ENCODE peak calls at places on chromosomes 16 and 17, in seven cellular contexts. V, Q, L, I, Z, O and W are unnamed samples.
A peak's percentile ranks its signal among the peaks of the same experiment; 100 is the strongest.

GRCh38 chr17:32909787-32910369 is 18.1 kb upstream of the TMEM98 start:
- DNase-seq in V (peak; percentile 84), Q (peak; percentile 58), L (peak; percentile 46), I (peak; percentile 89), Z (peak; percentile 44), O (peak; percentile 90), W (peak; percentile 62)

GRCh38 chr16:80080287-80080851 is 460.4 kb upstream of the DYNLRB2 start:
- DNase-seq in V (no peak), Q (no peak), L (no peak), I (no peak), Z (no peak), O (no peak), W (no peak)

GRCh38 chr17:80270104-80270503 is 9.5 kb downstream of the RNF213 start:
- DNase-seq in V (no peak), Q (no peak), L (peak; percentile 15), I (no peak), Z (no peak), O (peak; percentile 76), W (peak; percentile 33)

GRCh38 chr17:32783602-32784001 is 93.3 kb downstream of the MYO1D start:
- DNase-seq in V (peak; percentile 66), Q (no peak), L (no peak), I (peak; percentile 78), Z (no peak), O (peak; percentile 84), W (peak; percentile 34)

GRCh38 chr17:69141802-69142472 is at the start of gene ABCA6:
- DNase-seq in V (no peak), Q (no peak), L (no peak), I (peak; percentile 93), Z (peak; percentile 20), O (no peak), W (no peak)

GRCh38 chr16:19502395-19503131 is 19.3 kb downstream of the GDE1 start:
- DNase-seq in V (peak; percentile 73), Q (peak; percentile 73), L (peak; percentile 55), I (peak; percentile 85), Z (no peak), O (peak; percentile 90), W (no peak)

GRCh38 chr16:27736431-27736830 is 186.5 kb downstream of the KATNIP start:
- DNase-seq in V (no peak), Q (no peak), L (no peak), I (no peak), Z (no peak), O (no peak), W (no peak)

GRCh38 chr16:24758373-24758772 is 28.9 kb downstream of the TNRC6A start:
- DNase-seq in V (peak; percentile 47), Q (no peak), L (no peak), I (no peak), Z (no peak), O (no peak), W (no peak)

GRCh38 chr17:66088173-66088572 is 103.8 kb downstream of the CEP112 start:
- DNase-seq in V (no peak), Q (no peak), L (no peak), I (no peak), Z (no peak), O (no peak), W (no peak)

GRCh38 chr16:61862756-61863155 is 173.5 kb downstream of the CDH8 start:
- DNase-seq in V (no peak), Q (no peak), L (no peak), I (no peak), Z (no peak), O (no peak), W (no peak)

GRCh38 chr17:65163990-65164495 is 26.9 kb downstream of the RGS9 start:
- DNase-seq in V (peak; percentile 90), Q (peak; percentile 24), L (peak; percentile 47), I (peak; percentile 50), Z (no peak), O (no peak), W (no peak)

GRCh38 chr17:49223517-49224197 is 6.9 kb downstream of the PHOSPHO1 start:
- DNase-seq in V (peak; percentile 10), Q (peak; percentile 55), L (peak; percentile 59), I (peak; percentile 24), Z (no peak), O (peak; percentile 84), W (no peak)

GRCh38 chr16:85851034-85851780 is 47.8 kb upstream of the IRF8 start:
- DNase-seq in V (no peak), Q (no peak), L (no peak), I (no peak), Z (no peak), O (no peak), W (no peak)

GRCh38 chr16:23104032-23104955 is 45.0 kb downstream of the USP31 start:
- DNase-seq in V (no peak), Q (no peak), L (no peak), I (no peak), Z (no peak), O (no peak), W (no peak)

GRCh38 chr17:59803377-59803757 is 89.4 kb downstream of the TUBD1 start:
- DNase-seq in V (no peak), Q (no peak), L (no peak), I (no peak), Z (no peak), O (no peak), W (no peak)

GRCh38 chr16:54937673-54938350 is 7.1 kb downstream of the IRX5 start:
- DNase-seq in V (no peak), Q (no peak), L (no peak), I (no peak), Z (no peak), O (peak; percentile 42), W (no peak)

GRCh38 chr17:28878158-28878910 is 19.2 kb downstream of the FLOT2 start:
- DNase-seq in V (no peak), Q (no peak), L (no peak), I (peak; percentile 11), Z (no peak), O (no peak), W (no peak)

GRCh38 chr17:15233022-15233805 is 31.9 kb downstream of the PMP22 start:
- DNase-seq in V (peak; percentile 75), Q (no peak), L (no peak), I (peak; percentile 53), Z (no peak), O (peak; percentile 54), W (no peak)

GRCh38 chr17:18187816-18188761 is 4.5 kb downstream of the ALKBH5 start:
- DNase-seq in V (peak; percentile 23), Q (no peak), L (no peak), I (peak; percentile 47), Z (no peak), O (no peak), W (no peak)

GRCh38 chr17:79223953-79224352 is 149.3 kb downstream of the ENGASE start:
- DNase-seq in V (no peak), Q (no peak), L (no peak), I (no peak), Z (no peak), O (no peak), W (no peak)

GRCh38 chr17:58415371-58416055 is 1.8 kb downstream of the RNF43 start:
- DNase-seq in V (no peak), Q (no peak), L (no peak), I (no peak), Z (no peak), O (peak; percentile 13), W (no peak)
- TF ChIP-seq CTCF in V (no peak), Q (no peak), L (no peak), I (no peak), Z (no peak), O (no peak), W (no peak)

DNA sequence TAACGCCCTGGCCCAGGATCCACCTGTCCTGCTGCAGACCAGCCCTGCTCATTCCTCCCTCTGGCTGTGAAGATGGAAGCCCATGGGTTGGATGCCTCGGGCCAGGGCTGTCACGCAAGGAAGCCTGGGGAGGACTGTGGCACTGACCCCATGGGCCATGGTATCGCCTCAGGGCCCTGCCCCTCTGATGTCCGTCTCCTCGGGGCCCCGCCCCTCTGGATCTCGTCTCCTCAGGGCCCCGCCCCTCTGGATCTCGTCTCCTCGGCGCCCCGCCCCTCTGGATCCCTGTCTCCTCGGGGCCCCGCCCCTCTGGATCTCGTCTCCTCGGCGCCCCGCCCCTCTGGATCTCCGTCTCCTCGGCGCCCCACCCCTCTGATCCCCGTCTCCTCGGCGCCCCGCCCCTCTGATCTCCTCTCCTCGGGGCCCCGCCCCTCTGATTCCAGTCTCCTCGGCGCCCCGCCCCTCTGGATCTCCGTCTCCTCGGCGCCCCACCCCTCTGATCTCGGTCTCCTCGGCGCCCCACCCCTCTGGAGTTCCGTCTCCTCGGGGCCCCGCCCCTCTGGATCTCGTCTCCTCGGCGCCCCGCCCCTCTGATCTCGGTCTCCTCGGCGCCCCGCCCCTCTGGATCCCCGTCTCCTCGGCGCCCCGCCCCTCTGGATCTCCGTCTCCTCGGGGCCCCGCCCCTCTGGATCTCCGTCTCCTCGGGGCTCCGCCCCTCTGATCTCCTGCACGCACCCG is 24.0 kb downstream of the METRNL start:
- DNase-seq in V (peak; percentile 66), Q (peak; percentile 82), L (no peak), I (peak; percentile 65), Z (no peak), O (peak; percentile 83), W (no peak)
- H3K4me3 ChIP-seq in V (peak overlapping the region; percentile 29), Q (peak overlapping the region; percentile 47), L (no peak overlapping the region), I (no peak overlapping the region), Z (no peak overlapping the region), O (no peak overlapping the region), W (peak overlapping the region; percentile 38)

DNA sequence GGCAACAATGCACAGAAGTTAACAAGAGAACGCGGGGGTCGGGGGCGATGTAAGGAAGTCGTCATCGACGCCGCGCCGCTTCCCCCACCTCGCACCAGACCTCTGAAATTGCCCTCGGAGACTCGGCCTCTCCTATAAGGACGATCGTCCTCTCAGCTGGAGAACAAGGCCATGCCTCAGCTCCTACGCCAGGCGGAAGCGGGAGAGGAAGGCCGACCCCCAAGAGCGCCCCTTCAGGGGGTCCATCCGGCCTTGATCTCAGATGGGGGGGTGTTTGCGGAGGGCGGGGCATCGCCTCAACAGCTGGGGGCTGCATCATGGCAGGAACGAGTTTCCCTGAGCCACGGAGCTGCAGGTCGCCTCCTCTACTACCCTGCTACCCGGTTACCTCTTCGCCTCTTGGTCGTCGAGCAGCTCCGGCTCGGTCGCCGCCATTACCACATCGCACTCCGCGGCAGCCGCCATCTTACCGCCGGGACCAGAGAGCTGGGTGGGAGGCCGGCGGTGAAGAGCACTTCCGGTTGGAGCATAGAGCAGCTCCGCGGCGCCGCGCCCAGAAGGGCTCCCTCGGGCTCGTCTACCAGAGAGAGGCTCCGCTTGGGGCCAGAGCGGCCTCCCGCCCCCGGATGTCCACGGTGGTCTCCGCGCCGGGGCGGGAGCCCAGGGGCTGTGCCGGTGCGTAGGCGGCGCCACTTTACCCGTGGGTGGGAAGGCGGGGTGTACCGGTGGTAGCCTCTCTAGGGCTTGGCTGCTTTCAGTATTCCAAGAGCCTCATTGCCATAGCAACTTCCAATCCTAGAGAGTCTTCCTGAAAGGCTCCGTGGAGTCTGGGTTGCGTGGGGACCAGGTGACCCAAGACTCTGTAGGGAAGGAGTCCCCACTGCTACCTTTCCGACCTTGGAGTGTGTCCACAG is at the start of gene DNAJC7:
- DNase-seq in V (peak; percentile 89), Q (peak; percentile 81), L (peak; percentile 91), I (peak; percentile 95), Z (peak; percentile 37), O (peak; percentile 97), W (peak; percentile 66)
- TF ChIP-seq CTCF in V (no peak), Q (no peak), L (no peak), I (no peak), Z (no peak), O (peak; percentile 28), W (no peak)

DNA sequence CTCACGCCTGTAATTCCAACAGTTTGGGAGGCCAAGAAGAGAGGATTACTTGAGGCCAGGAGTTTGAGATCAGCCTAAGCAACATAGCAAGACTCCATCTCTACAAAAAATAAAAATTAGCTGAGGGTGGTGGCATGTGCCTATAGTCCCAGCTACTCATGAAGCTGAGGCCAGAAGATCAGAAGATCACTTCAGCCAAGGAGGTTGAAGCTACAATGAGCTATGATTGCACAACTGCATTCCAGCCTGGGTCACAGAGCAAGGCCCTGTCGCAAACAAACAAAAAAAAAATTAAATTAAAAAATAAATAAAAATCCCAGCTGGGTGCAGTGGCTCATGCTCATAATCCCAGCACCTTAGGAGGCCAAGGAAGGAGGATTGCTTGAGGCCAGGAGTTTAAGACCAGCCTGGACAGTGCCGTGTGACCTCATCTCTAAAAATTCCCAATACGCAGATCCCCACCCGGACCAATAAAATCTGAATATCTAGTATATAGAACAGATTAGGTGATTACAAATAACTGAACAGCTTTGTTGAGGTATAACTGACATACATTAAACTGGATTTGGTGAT is 18.2 kb upstream of the ATF7IP2 start:
- DNase-seq in V (no peak), Q (no peak), L (no peak), I (no peak), Z (no peak), O (no peak), W (no peak)
- H3K4me3 ChIP-seq in V (no peak overlapping the region), Q (no peak overlapping the region), L (no peak overlapping the region), I (no peak overlapping the region), Z (no peak overlapping the region), O (no peak overlapping the region), W (no peak overlapping the region)